ENCODE peak calls at places on chromosomes 5 and 9, in five cellular contexts. M is NCI-H2171 treated with DMSO at 0.1 percent for 48 hours, L is EH, X is neuronal stem cell, S is caudate nucleus. W is an unnamed sample.

GRCh38 chr5:112004867-112005532 is 248.0 kb upstream of the NREP start:
- DNase-seq in X (no peak), S (no peak), M (no peak), L (peak), W (peak)

GRCh38 chr9:83698976-83699585 is 8.7 kb downstream of the UBQLN1 start:
- DNase-seq in M (no peak), X (no peak), S (no peak), L (no peak), W (no peak)

GRCh38 chr9:126630458-126631237 is 16.9 kb downstream of the LMX1B start:
- DNase-seq in M (no peak), S (no peak), L (no peak), X (no peak), W (no peak)

GRCh38 chr9:98096091-98096490 is 22.9 kb downstream of the TRIM14 start:
- DNase-seq in X (no peak), M (no peak), S (no peak), L (no peak), W (no peak)

GRCh38 chr5:127647361-127647958 is 1.4 kb upstream of the CTXN3 start:
- DNase-seq in S (no peak), L (no peak), M (no peak), X (no peak), W (no peak)

GRCh38 chr9:93060746-93061259 is 2.3 kb downstream of the SUSD3 start:
- DNase-seq in M (no peak), X (no peak), L (peak), S (no peak), W (peak)

GRCh38 chr9:108552459-108553040 is 303.2 kb downstream of the ACTL7B start:
- DNase-seq in S (no peak), L (no peak), X (no peak), M (no peak), W (peak)

GRCh38 chr9:134316444-134317160 is 9.7 kb upstream of the RXRA start:
- DNase-seq in M (no peak), L (peak), S (no peak), X (no peak), W (peak)

GRCh38 chr5:142151436-142152382 is 43.1 kb downstream of the NDFIP1 start:
- DNase-seq in X (peak), S (no peak), M (peak), L (peak), W (peak)

W was measured in fibroblast of mammary gland.